ENCODE peak calls at places on chromosomes 3 and 15, in four cellular contexts. One of them, this sample, is unnamed.

GRCh38 chr3:45942051-45942825 is 1.0 kb upstream of the CXCR6 start:
- DNase-seq in WTC11: no peak
- DNase-seq in HepG2: no peak
- DNase-seq in K562: no peak
- DNase-seq in this sample: no peak

GRCh38 chr3:157239082-157239704 is 79.2 kb upstream of the CCNL1 start:
- DNase-seq in WTC11: peak
- DNase-seq in HepG2: peak
- DNase-seq in K562: peak
- DNase-seq in this sample: peak

GRCh38 chr15:60649845-60650548 is 171.1 kb upstream of the ICE2 start:
- DNase-seq in WTC11: peak
- DNase-seq in HepG2: peak
- DNase-seq in K562: no peak
- DNase-seq in this sample: no peak

GRCh38 chr15:77921664-77922063 is 155.8 kb downstream of the TBC1D2B start:
- DNase-seq in WTC11: no peak
- DNase-seq in HepG2: no peak
- DNase-seq in K562: no peak
- DNase-seq in this sample: no peak

GRCh38 chr3:37272743-37273142 is 98.4 kb upstream of the LRRFIP2 start:
- DNase-seq in WTC11: no peak
- DNase-seq in HepG2: no peak
- DNase-seq in K562: no peak
- DNase-seq in this sample: no peak

GRCh38 chr3:126267169-126267975 is 87.0 kb upstream of the ALDH1L1 start:
- DNase-seq in WTC11: peak
- DNase-seq in HepG2: peak
- DNase-seq in K562: no peak
- DNase-seq in this sample: no peak

GRCh38 chr15:77784361-77785292 is 151.9 kb upstream of the LINGO1 start:
- DNase-seq in WTC11: peak
- DNase-seq in HepG2: peak
- DNase-seq in K562: peak
- DNase-seq in this sample: peak

GRCh38 chr3:127077068-127077467 is 94.2 kb downstream of the PLXNA1 start:
- DNase-seq in WTC11: no peak
- DNase-seq in HepG2: no peak
- DNase-seq in K562: no peak
- DNase-seq in this sample: no peak

GRCh38 chr3:54527953-54528352 is 399.9 kb downstream of the LRTM1 start:
- DNase-seq in WTC11: no peak
- DNase-seq in HepG2: no peak
- DNase-seq in K562: no peak
- DNase-seq in this sample: no peak

GRCh38 chr3:170128977-170129431 is 52.5 kb downstream of the PHC3 start:
- DNase-seq in WTC11: no peak
- DNase-seq in HepG2: no peak
- DNase-seq in K562: no peak
- DNase-seq in this sample: peak

GRCh38 chr3:140898340-140899180 is 43.1 kb upstream of the SLC25A36 start:
- DNase-seq in WTC11: no peak
- DNase-seq in HepG2: peak
- DNase-seq in K562: peak
- DNase-seq in this sample: peak

GRCh38 chr15:39585394-39585841 is 4.5 kb downstream of the THBS1 start:
- DNase-seq in WTC11: no peak
- DNase-seq in HepG2: no peak
- DNase-seq in K562: no peak
- DNase-seq in this sample: no peak

GRCh38 chr3:30689202-30689641 is 82.8 kb downstream of the TGFBR2 start:
- DNase-seq in WTC11: no peak
- DNase-seq in HepG2: no peak
- DNase-seq in K562: no peak
- DNase-seq in this sample: no peak

GRCh38 chr3:94159062-94159726 is 96.3 kb downstream of the NSUN3 start:
- DNase-seq in WTC11: no peak
- DNase-seq in HepG2: peak
- DNase-seq in K562: no peak
- DNase-seq in this sample: peak

GRCh38 chr15:95210436-95210981 is 979.1 kb downstream of the MCTP2 start:
- DNase-seq in WTC11: no peak
- DNase-seq in HepG2: no peak
- DNase-seq in K562: no peak
- DNase-seq in this sample: no peak

GRCh38 chr15:68228971-68229385 is 550 bp downstream of the CLN6 start:
- DNase-seq in WTC11: no peak
- DNase-seq in HepG2: no peak
- DNase-seq in K562: no peak
- DNase-seq in this sample: no peak

GRCh38 chr3:59515936-59516335 is 466.1 kb upstream of the CFAP20DC start:
- DNase-seq in WTC11: no peak
- DNase-seq in HepG2: no peak
- DNase-seq in K562: no peak
- DNase-seq in this sample: no peak

GRCh38 chr3:194849166-194849875 is 163.6 kb downstream of the FAM43A start:
- DNase-seq in WTC11: no peak
- DNase-seq in HepG2: peak
- DNase-seq in K562: no peak
- DNase-seq in this sample: no peak

GRCh38 chr3:100516232-100516631 is 23.8 kb downstream of the TMEM45A start:
- DNase-seq in WTC11: no peak
- DNase-seq in HepG2: no peak
- DNase-seq in K562: no peak
- DNase-seq in this sample: no peak

GRCh38 chr15:74319596-74320357 is 47.7 kb downstream of the CYP11A1 start:
- DNase-seq in WTC11: peak
- DNase-seq in HepG2: no peak
- DNase-seq in K562: no peak
- DNase-seq in this sample: no peak

GRCh38 chr3:108629974-108630373 is 40.5 kb downstream of the DZIP3 start:
- DNase-seq in WTC11: no peak
- DNase-seq in HepG2: no peak
- DNase-seq in K562: no peak
- DNase-seq in this sample: no peak

GRCh38 chr3:48425281-48425812 is 4.5 kb downstream of the PLXNB1 start:
- DNase-seq in WTC11: no peak
- DNase-seq in HepG2: no peak
- DNase-seq in K562: no peak
- DNase-seq in this sample: no peak

GRCh38 chr3:195896361-195897080 is 11.8 kb downstream of the TNK2 start:
- DNase-seq in WTC11: no peak
- DNase-seq in HepG2: no peak
- DNase-seq in K562: peak
- DNase-seq in this sample: no peak

GRCh38 chr3:14425574-14426304 is 23.3 kb downstream of the SLC6A6 start:
- DNase-seq in WTC11: no peak
- DNase-seq in HepG2: no peak
- DNase-seq in K562: no peak
- DNase-seq in this sample: no peak

DNA sequence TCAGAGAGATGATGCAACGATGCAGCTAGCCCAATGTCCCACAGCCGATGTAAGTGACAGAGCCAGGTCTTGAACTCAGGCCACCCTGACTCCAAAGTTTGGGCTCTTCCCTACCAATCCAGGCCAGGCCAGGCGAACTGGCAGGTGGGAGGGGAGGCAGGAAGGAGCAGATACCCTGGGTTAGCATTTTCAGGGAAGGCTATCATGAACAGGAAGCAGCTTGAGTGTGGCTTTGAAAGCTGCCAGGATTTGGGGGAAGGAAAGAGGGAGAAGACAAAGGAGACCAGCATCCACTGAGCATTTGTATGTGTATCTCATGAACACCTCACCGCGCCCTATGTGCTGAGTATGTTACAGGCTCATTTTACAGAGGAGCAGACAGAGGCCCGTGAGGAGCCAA is 38.8 kb downstream of the LMCD1 start:
- DNase-seq in WTC11: no peak
- DNase-seq in HepG2: no peak
- DNase-seq in K562: no peak
- DNase-seq in this sample: no peak
- TF ChIP-seq ELF4 in WTC11: no peak
- TF ChIP-seq ELF4 in HepG2: no peak
- TF ChIP-seq ELF4 in K562: no peak
- TF ChIP-seq ELF4 in this sample: no peak

GRCh38 chr3:104677932-104678331 is 688.8 kb upstream of the ALCAM start:
- DNase-seq in WTC11: no peak
- DNase-seq in HepG2: no peak
- DNase-seq in K562: no peak
- DNase-seq in this sample: no peak

GRCh38 chr3:104669083-104669482 is 697.6 kb upstream of the ALCAM start:
- DNase-seq in WTC11: no peak
- DNase-seq in HepG2: no peak
- DNase-seq in K562: no peak
- DNase-seq in this sample: no peak

GRCh38 chr3:104673981-104674380 is 692.7 kb upstream of the ALCAM start:
- DNase-seq in WTC11: no peak
- DNase-seq in HepG2: no peak
- DNase-seq in K562: no peak
- DNase-seq in this sample: no peak
- TF ChIP-seq ELF4 in WTC11: no peak
- TF ChIP-seq ELF4 in HepG2: no peak
- TF ChIP-seq ELF4 in K562: no peak
- TF ChIP-seq ELF4 in this sample: no peak

DNA sequence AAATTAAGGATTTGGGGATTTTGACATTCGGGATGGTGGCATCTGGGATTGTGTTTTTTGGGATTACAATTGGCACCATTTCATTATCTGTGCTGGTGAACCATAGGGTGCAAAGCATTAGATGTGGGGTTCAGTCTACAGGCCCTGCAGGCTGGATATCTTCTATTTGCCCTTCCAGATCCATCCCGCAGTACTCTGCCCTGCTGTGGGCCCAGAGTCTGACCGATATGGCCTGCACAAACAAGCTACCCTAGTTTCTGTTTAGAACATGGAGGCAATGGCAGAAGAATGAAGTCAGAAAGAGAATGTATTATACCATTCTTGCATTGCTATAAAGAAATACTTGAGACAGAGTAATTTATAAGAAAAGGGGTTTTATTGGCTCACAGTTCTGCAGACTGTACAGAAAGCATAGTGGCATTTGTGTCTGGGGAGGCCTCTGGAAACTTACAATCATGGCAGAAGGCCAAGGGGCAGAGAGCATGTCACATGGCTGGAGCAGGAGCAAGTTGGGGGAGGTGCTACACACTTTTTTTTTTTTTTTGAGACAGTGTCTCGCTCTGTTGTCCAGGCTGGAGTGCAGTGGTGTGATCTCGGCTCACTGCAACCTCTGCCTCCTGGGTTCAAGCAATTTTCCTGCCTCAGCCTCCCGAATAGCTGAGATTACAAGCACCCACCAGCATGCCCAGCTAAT is 93.7 kb downstream of the NCEH1 start:
- DNase-seq in WTC11: no peak
- DNase-seq in HepG2: peak
- DNase-seq in K562: no peak
- DNase-seq in this sample: no peak
- TF ChIP-seq ELF4 in WTC11: no peak
- TF ChIP-seq ELF4 in HepG2: no peak
- TF ChIP-seq ELF4 in K562: no peak
- TF ChIP-seq ELF4 in this sample: no peak

GRCh38 chr15:69736161-69736560 is 283.5 kb downstream of the RPLP1 start:
- DNase-seq in WTC11: no peak
- DNase-seq in HepG2: no peak
- DNase-seq in K562: no peak
- DNase-seq in this sample: no peak

GRCh38 chr15:69742361-69742760 is 289.7 kb downstream of the RPLP1 start:
- DNase-seq in WTC11: no peak
- DNase-seq in HepG2: no peak
- DNase-seq in K562: no peak
- DNase-seq in this sample: no peak

GRCh38 chr15:69743091-69743490 is 290.5 kb downstream of the RPLP1 start:
- DNase-seq in WTC11: no peak
- DNase-seq in HepG2: no peak
- DNase-seq in K562: no peak
- DNase-seq in this sample: no peak

GRCh38 chr15:69744421-69745162 is 292.0 kb downstream of the RPLP1 start:
- DNase-seq in WTC11: no peak
- DNase-seq in HepG2: no peak
- DNase-seq in K562: no peak
- DNase-seq in this sample: no peak

DNA sequence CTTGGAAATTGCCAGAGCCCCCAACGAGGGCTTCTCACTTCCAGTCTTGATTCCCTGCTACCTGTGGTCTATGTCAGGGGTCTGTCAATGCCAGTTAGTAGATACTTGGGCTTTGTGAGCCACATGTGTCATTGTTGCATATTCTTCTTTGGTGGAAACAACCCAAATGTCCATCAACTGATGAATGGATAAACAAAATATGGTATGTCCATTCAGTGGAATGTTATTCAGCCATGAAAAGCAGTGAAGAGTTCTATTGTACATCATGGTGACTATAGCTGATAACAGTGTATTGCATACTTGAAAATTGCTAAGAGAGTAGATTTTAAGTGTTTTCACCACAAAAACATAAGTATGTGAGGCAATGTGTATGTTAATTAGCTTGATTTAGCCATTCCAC is 288.1 kb downstream of the RPLP1 start:
- DNase-seq in WTC11: no peak
- DNase-seq in HepG2: no peak
- DNase-seq in K562: no peak
- DNase-seq in this sample: no peak
- TF ChIP-seq ELF4 in WTC11: no peak
- TF ChIP-seq ELF4 in HepG2: no peak
- TF ChIP-seq ELF4 in K562: no peak
- TF ChIP-seq ELF4 in this sample: no peak